ENCODE peak calls at places on chromosomes 3 and 15, in seven cellular contexts. One of them, this sample, is unnamed.

GRCh38 chr3:136979684-136980083 is 21.9 kb downstream of the IL20RB start:
- DNase-seq in midbrain: no peak
- DNase-seq in astrocyte: peak; percentile 42
- DNase-seq in LHCN-M2: peak; percentile 28
- DNase-seq in uterus: no peak
- DNase-seq in A549: no peak
- DNase-seq in SHP77: no peak
- DNase-seq in this sample: no peak

GRCh38 chr15:57146394-57147140 is 228.1 kb downstream of the TCF12 start:
- DNase-seq in midbrain: peak; percentile 70
- DNase-seq in astrocyte: peak; percentile 52
- DNase-seq in LHCN-M2: peak; percentile 61
- DNase-seq in uterus: no peak
- DNase-seq in A549: peak; percentile 56
- DNase-seq in SHP77: peak; percentile 50
- DNase-seq in this sample: no peak

GRCh38 chr3:48685603-48686511 is at the start of gene NCKIPSD:
- DNase-seq in midbrain: peak; percentile 91
- DNase-seq in astrocyte: peak; percentile 37
- DNase-seq in LHCN-M2: peak; percentile 76
- DNase-seq in uterus: peak; percentile 87
- DNase-seq in A549: peak; percentile 82
- DNase-seq in SHP77: peak; percentile 68
- DNase-seq in this sample: peak; percentile 86

GRCh38 chr3:10745392-10745791 is 70.6 kb upstream of the SLC6A11 start:
- DNase-seq in midbrain: no peak
- DNase-seq in astrocyte: no peak
- DNase-seq in LHCN-M2: no peak
- DNase-seq in uterus: no peak
- DNase-seq in A549: no peak
- DNase-seq in SHP77: no peak
- DNase-seq in this sample: no peak

GRCh38 chr3:128473737-128474136 is 7.0 kb upstream of the DNAJB8 start:
- DNase-seq in midbrain: no peak
- DNase-seq in astrocyte: no peak
- DNase-seq in LHCN-M2: no peak
- DNase-seq in uterus: no peak
- DNase-seq in A549: no peak
- DNase-seq in SHP77: no peak
- DNase-seq in this sample: no peak

GRCh38 chr3:169886671-169887070 is 16.9 kb upstream of the LRRC31 start:
- DNase-seq in midbrain: peak; percentile 77
- DNase-seq in astrocyte: peak; percentile 46
- DNase-seq in LHCN-M2: no peak
- DNase-seq in uterus: peak; percentile 31
- DNase-seq in A549: no peak
- DNase-seq in SHP77: no peak
- DNase-seq in this sample: no peak

GRCh38 chr15:73838795-73839565 is 34.4 kb upstream of the TBC1D21 start:
- DNase-seq in midbrain: peak; percentile 76
- DNase-seq in astrocyte: no peak
- DNase-seq in LHCN-M2: no peak
- DNase-seq in uterus: peak; percentile 16
- DNase-seq in A549: no peak
- DNase-seq in SHP77: no peak
- DNase-seq in this sample: no peak

GRCh38 chr3:13025090-13025489 is 48.1 kb downstream of the IQSEC1 start:
- DNase-seq in midbrain: no peak
- DNase-seq in astrocyte: peak; percentile 64
- DNase-seq in LHCN-M2: peak; percentile 83
- DNase-seq in uterus: no peak
- DNase-seq in A549: peak; percentile 40
- DNase-seq in SHP77: peak; percentile 11
- DNase-seq in this sample: no peak

GRCh38 chr15:59548501-59549230 is 62.9 kb upstream of the GCNT3 start:
- DNase-seq in midbrain: no peak
- DNase-seq in astrocyte: no peak
- DNase-seq in LHCN-M2: no peak
- DNase-seq in uterus: no peak
- DNase-seq in A549: no peak
- DNase-seq in SHP77: no peak
- DNase-seq in this sample: no peak

GRCh38 chr15:84979651-84980050 is 2.0 kb upstream of the PDE8A start:
- DNase-seq in midbrain: no peak
- DNase-seq in astrocyte: no peak
- DNase-seq in LHCN-M2: no peak
- DNase-seq in uterus: no peak
- DNase-seq in A549: peak; percentile 38
- DNase-seq in SHP77: no peak
- DNase-seq in this sample: no peak

GRCh38 chr15:76197703-76198455 is 113.4 kb downstream of the ETFA start:
- DNase-seq in midbrain: no peak
- DNase-seq in astrocyte: no peak
- DNase-seq in LHCN-M2: peak; percentile 31
- DNase-seq in uterus: no peak
- DNase-seq in A549: no peak
- DNase-seq in SHP77: no peak
- DNase-seq in this sample: no peak

GRCh38 chr3:123618076-123618703 is 33.3 kb upstream of the HACD2 start:
- DNase-seq in midbrain: no peak
- DNase-seq in astrocyte: no peak
- DNase-seq in LHCN-M2: no peak
- DNase-seq in uterus: no peak
- DNase-seq in A549: no peak
- DNase-seq in SHP77: no peak
- DNase-seq in this sample: no peak

GRCh38 chr15:39471791-39472190 is 109.1 kb upstream of the THBS1 start:
- DNase-seq in midbrain: no peak
- DNase-seq in astrocyte: peak; percentile 10
- DNase-seq in LHCN-M2: no peak
- DNase-seq in uterus: no peak
- DNase-seq in A549: no peak
- DNase-seq in SHP77: no peak
- DNase-seq in this sample: no peak

GRCh38 chr15:38263996-38264395 is 11.4 kb downstream of the SPRED1 start:
- DNase-seq in midbrain: no peak
- DNase-seq in astrocyte: peak; percentile 75
- DNase-seq in LHCN-M2: no peak
- DNase-seq in uterus: no peak
- DNase-seq in A549: no peak
- DNase-seq in SHP77: no peak
- DNase-seq in this sample: no peak

GRCh38 chr3:16245613-16246012 is 19.1 kb downstream of the DPH3 start:
- DNase-seq in midbrain: no peak
- DNase-seq in astrocyte: no peak
- DNase-seq in LHCN-M2: no peak
- DNase-seq in uterus: no peak
- DNase-seq in A549: no peak
- DNase-seq in SHP77: no peak
- DNase-seq in this sample: no peak

GRCh38 chr3:32239638-32240550 is 1.4 kb downstream of the CMTM8 start:
- DNase-seq in midbrain: no peak
- DNase-seq in astrocyte: no peak
- DNase-seq in LHCN-M2: peak; percentile 52
- DNase-seq in uterus: no peak
- DNase-seq in A549: peak; percentile 62
- DNase-seq in SHP77: peak; percentile 68
- DNase-seq in this sample: no peak